ENCODE peak calls at places on chromosomes 11 and 22, in five cellular contexts. One of them, this sample, is unnamed.

GRCh38 chr11:122808494-122808893 is 29.8 kb upstream of the CRTAM start:
- DNase-seq in AG04449: no peak
- DNase-seq in GM12865: peak
- DNase-seq in A549: no peak
- DNase-seq in suprapubic skin: no peak
- DNase-seq in this sample: no peak

GRCh38 chr11:113188433-113188834 is 125.9 kb upstream of the TTC12 start:
- DNase-seq in A549: peak
- DNase-seq in AG04449: no peak
- DNase-seq in suprapubic skin: no peak
- DNase-seq in GM12865: peak
- DNase-seq in this sample: no peak

GRCh38 chr22:37636186-37636948 is 3.1 kb upstream of the SH3BP1 start:
- DNase-seq in suprapubic skin: no peak
- DNase-seq in AG04449: no peak
- DNase-seq in A549: no peak
- DNase-seq in GM12865: peak
- DNase-seq in this sample: no peak

GRCh38 chr22:27206001-27206746 is 548.8 kb downstream of the MIAT start:
- DNase-seq in GM12865: no peak
- DNase-seq in suprapubic skin: no peak
- DNase-seq in A549: no peak
- DNase-seq in AG04449: no peak
- DNase-seq in this sample: no peak

GRCh38 chr11:65646921-65647701 is 9.2 kb downstream of the SIPA1 start:
- DNase-seq in AG04449: no peak
- DNase-seq in suprapubic skin: no peak
- DNase-seq in A549: peak
- DNase-seq in GM12865: no peak
- DNase-seq in this sample: no peak

GRCh38 chr11:12390258-12390657 is 12.9 kb downstream of the PARVA start:
- DNase-seq in AG04449: no peak
- DNase-seq in GM12865: no peak
- DNase-seq in A549: no peak
- DNase-seq in suprapubic skin: no peak
- DNase-seq in this sample: no peak

GRCh38 chr11:119179983-119180382 is 5.3 kb upstream of the NHERF4 start:
- DNase-seq in suprapubic skin: no peak
- DNase-seq in AG04449: no peak
- DNase-seq in GM12865: no peak
- DNase-seq in A549: no peak
- DNase-seq in this sample: no peak

GRCh38 chr22:29382575-29383328 is 5.6 kb downstream of the AP1B1 start:
- DNase-seq in GM12865: no peak
- DNase-seq in A549: no peak
- DNase-seq in suprapubic skin: no peak
- DNase-seq in AG04449: no peak
- DNase-seq in this sample: no peak

GRCh38 chr11:91639359-91639758 is 585.3 kb upstream of the FAT3 start:
- DNase-seq in A549: no peak
- DNase-seq in suprapubic skin: no peak
- DNase-seq in AG04449: no peak
- DNase-seq in GM12865: peak
- DNase-seq in this sample: no peak

GRCh38 chr11:57545883-57546282 is 8.5 kb downstream of the SMTNL1 start:
- DNase-seq in GM12865: no peak
- DNase-seq in AG04449: no peak
- DNase-seq in suprapubic skin: no peak
- DNase-seq in A549: no peak
- DNase-seq in this sample: no peak

GRCh38 chr11:57546451-57546850 is 9.1 kb downstream of the SMTNL1 start:
- DNase-seq in suprapubic skin: no peak
- DNase-seq in AG04449: no peak
- DNase-seq in A549: no peak
- DNase-seq in GM12865: no peak
- DNase-seq in this sample: no peak

GRCh38 chr11:57547854-57548377 is 10.5 kb downstream of the SMTNL1 start:
- DNase-seq in AG04449: no peak
- DNase-seq in A549: no peak
- DNase-seq in suprapubic skin: no peak
- DNase-seq in GM12865: peak
- DNase-seq in this sample: no peak

GRCh38 chr11:57544566-57544965 is 7.2 kb downstream of the SMTNL1 start:
- DNase-seq in GM12865: no peak
- DNase-seq in A549: no peak
- DNase-seq in AG04449: no peak
- DNase-seq in suprapubic skin: no peak
- DNase-seq in this sample: no peak

DNA sequence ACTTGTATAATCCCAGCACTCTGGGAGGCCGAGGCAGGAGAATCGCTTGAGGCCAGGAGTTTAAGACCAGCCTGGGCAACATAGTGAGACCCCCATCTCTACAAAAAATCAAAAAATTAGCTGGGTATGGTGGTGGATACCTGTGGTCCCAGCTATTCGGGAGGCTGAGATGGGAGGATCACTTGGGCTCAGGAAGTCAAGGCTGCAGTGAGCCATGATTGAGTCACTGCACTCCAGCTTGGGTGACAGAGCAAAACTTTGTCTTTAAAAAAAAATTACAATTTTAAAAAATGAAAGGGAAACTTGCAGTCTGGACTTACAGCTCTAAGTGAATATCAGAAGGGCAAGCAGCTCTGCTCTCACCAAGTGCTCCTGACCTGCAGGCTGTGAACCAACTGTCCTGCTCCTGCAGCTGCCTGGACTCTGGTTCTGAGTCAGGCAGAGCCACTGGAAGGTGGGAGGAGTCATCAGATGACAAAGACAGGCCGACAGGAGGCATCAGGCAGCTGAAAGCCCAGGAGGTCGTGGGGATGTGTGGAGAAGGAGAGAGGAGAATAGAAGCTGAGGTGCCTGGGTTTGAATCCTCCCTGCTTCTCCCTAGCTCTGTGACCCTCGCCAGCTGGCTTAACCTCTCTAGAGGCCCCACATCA is 9.6 kb downstream of the SMTNL1 start:
- DNase-seq in AG04449: no peak
- DNase-seq in GM12865: peak
- DNase-seq in A549: peak
- DNase-seq in suprapubic skin: no peak
- DNase-seq in this sample: no peak
- TF ChIP-seq CTCF in AG04449: peak
- TF ChIP-seq CTCF in GM12865: no peak
- TF ChIP-seq CTCF in A549: no peak
- TF ChIP-seq CTCF in suprapubic skin: no peak
- TF ChIP-seq CTCF in this sample: no peak

GRCh38 chr11:68213555-68214172 is 568 bp upstream of the KMT5B start:
- DNase-seq in GM12865: peak
- DNase-seq in AG04449: peak
- DNase-seq in suprapubic skin: peak
- DNase-seq in A549: peak
- DNase-seq in this sample: peak

GRCh38 chr11:68213135-68213515 is at the start of gene KMT5B:
- DNase-seq in suprapubic skin: no peak
- DNase-seq in A549: no peak
- DNase-seq in GM12865: peak
- DNase-seq in AG04449: no peak
- DNase-seq in this sample: no peak

GRCh38 chr11:68211546-68211945 is 1.6 kb downstream of the KMT5B start:
- DNase-seq in suprapubic skin: peak
- DNase-seq in AG04449: no peak
- DNase-seq in GM12865: no peak
- DNase-seq in A549: no peak
- DNase-seq in this sample: no peak

GRCh38 chr11:68214173-68215086 is 1.3 kb upstream of the KMT5B start:
- DNase-seq in A549: no peak
- DNase-seq in AG04449: no peak
- DNase-seq in GM12865: no peak
- DNase-seq in suprapubic skin: peak
- DNase-seq in this sample: no peak

DNA sequence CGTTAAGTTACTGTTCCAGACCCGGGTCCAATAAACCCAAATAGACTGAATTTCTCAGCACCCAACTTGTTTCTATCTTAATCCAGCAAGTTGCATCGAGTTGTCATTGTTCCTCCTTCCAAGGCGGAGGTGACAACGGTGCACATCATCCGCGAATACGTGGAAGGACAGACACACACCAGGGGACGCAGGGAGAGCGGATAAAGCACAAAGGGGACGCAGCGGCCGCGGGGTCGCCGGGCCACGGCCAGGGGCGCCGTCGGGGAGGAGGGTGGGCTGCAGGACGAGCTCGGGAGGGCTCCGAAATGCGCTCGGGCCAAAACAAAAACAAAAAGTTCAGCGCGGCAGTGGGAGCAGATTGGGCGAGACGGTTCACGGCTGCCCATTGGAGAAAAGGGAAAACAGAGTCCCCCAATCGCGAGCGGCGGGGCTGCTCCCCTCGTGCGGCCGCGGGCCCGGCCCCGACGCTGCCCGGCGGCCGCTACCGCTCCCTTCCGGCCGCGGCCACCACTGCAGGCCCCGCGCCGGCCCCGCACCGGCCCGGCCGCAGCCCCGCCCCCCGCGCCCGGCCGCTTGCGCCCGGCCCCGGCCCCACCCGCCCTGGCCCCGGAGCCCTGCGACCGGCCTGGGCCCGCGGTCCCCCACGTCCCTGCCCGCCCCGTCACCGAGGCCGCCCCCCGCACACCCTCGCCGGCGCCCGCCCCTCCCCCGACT is 518 bp downstream of the KMT5B start:
- DNase-seq in A549: peak
- DNase-seq in AG04449: no peak
- DNase-seq in GM12865: peak
- DNase-seq in suprapubic skin: peak
- DNase-seq in this sample: peak
- TF ChIP-seq CTCF in A549: peak
- TF ChIP-seq CTCF in AG04449: peak
- TF ChIP-seq CTCF in GM12865: peak
- TF ChIP-seq CTCF in suprapubic skin: peak
- TF ChIP-seq CTCF in this sample: peak

GRCh38 chr11:74941492-74941891 is 7.4 kb downstream of the XRRA1 start:
- DNase-seq in A549: no peak
- DNase-seq in GM12865: no peak
- DNase-seq in AG04449: no peak
- DNase-seq in suprapubic skin: no peak
- DNase-seq in this sample: no peak
- TF ChIP-seq CTCF in A549: no peak
- TF ChIP-seq CTCF in GM12865: no peak
- TF ChIP-seq CTCF in AG04449: no peak
- TF ChIP-seq CTCF in suprapubic skin: no peak
- TF ChIP-seq CTCF in this sample: no peak

DNA sequence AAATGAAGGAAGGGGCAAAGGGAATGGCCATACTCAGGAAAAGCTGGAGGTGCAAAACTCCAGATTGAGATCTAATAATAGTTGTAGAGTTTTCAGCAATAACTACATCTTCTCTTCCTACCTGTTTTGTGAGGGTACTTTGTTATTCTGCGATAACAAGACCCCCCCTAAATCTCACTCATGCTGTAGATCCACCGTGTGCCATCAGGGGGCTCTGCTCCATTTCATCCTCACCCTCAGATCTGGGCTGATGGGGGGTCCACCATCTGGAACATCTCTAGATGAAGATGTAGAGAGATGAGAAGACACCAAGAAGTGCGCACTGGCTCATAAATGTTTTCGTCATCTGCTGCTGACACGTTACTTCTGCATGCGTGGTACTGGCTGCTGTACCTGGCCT is 135.9 kb upstream of the KIRREL3 start:
- DNase-seq in suprapubic skin: no peak
- DNase-seq in A549: no peak
- DNase-seq in AG04449: no peak
- DNase-seq in GM12865: no peak
- DNase-seq in this sample: no peak
- TF ChIP-seq CTCF in suprapubic skin: no peak
- TF ChIP-seq CTCF in A549: no peak
- TF ChIP-seq CTCF in AG04449: no peak
- TF ChIP-seq CTCF in GM12865: peak
- TF ChIP-seq CTCF in this sample: no peak

GRCh38 chr22:31951201-31952093 is 7.1 kb downstream of the YWHAH start:
- DNase-seq in GM12865: no peak
- DNase-seq in suprapubic skin: no peak
- DNase-seq in AG04449: no peak
- DNase-seq in A549: no peak
- DNase-seq in this sample: no peak

GRCh38 chr22:31953251-31953650 is 8.9 kb downstream of the YWHAH start:
- DNase-seq in suprapubic skin: no peak
- DNase-seq in AG04449: no peak
- DNase-seq in GM12865: no peak
- DNase-seq in A549: no peak
- DNase-seq in this sample: no peak

GRCh38 chr22:31950226-31950625 is 5.9 kb downstream of the YWHAH start:
- DNase-seq in suprapubic skin: no peak
- DNase-seq in AG04449: no peak
- DNase-seq in A549: no peak
- DNase-seq in GM12865: no peak
- DNase-seq in this sample: no peak

GRCh38 chr22:31952459-31952858 is 8.1 kb downstream of the YWHAH start:
- DNase-seq in GM12865: no peak
- DNase-seq in suprapubic skin: no peak
- DNase-seq in A549: no peak
- DNase-seq in AG04449: peak
- DNase-seq in this sample: no peak

GRCh38 chr22:31952094-31952401 is 7.7 kb downstream of the YWHAH start:
- DNase-seq in AG04449: no peak
- DNase-seq in A549: no peak
- DNase-seq in suprapubic skin: no peak
- DNase-seq in GM12865: no peak
- DNase-seq in this sample: no peak
- TF ChIP-seq CTCF in AG04449: no peak
- TF ChIP-seq CTCF in A549: no peak
- TF ChIP-seq CTCF in suprapubic skin: no peak
- TF ChIP-seq CTCF in GM12865: no peak
- TF ChIP-seq CTCF in this sample: no peak